ENCODE peak calls at places on chromosome 7, in six cellular contexts. One of them, this sample, is unnamed.

GRCh38 chr7:22896917-22897316 is 74.3 kb upstream of the TOMM7 start:
- DNase-seq in lung: no peak
- DNase-seq in fibroblast of mammary gland: no peak
- DNase-seq in GM12864: no peak
- DNase-seq in BJ: no peak
- DNase-seq in B cell: no peak
- DNase-seq in this sample: no peak

GRCh38 chr7:17769918-17770317 is 170.4 kb downstream of the SNX13 start:
- DNase-seq in lung: peak; percentile 53
- DNase-seq in fibroblast of mammary gland: peak; percentile 81
- DNase-seq in GM12864: peak; percentile 39
- DNase-seq in BJ: no peak
- DNase-seq in B cell: peak; percentile 51
- DNase-seq in this sample: peak; percentile 55

GRCh38 chr7:30162622-30163124 is 27.9 kb downstream of the MTURN start:
- DNase-seq in lung: no peak
- DNase-seq in fibroblast of mammary gland: peak; percentile 77
- DNase-seq in GM12864: no peak
- DNase-seq in BJ: no peak
- DNase-seq in B cell: no peak
- DNase-seq in this sample: no peak

GRCh38 chr7:132161976-132162375 is 414.3 kb downstream of the PLXNA4 start:
- DNase-seq in lung: no peak
- DNase-seq in fibroblast of mammary gland: no peak
- DNase-seq in GM12864: no peak
- DNase-seq in BJ: no peak
- DNase-seq in B cell: no peak
- DNase-seq in this sample: no peak

GRCh38 chr7:83850037-83850619 is 201.2 kb upstream of the SEMA3E start:
- DNase-seq in lung: no peak
- DNase-seq in fibroblast of mammary gland: peak; percentile 5
- DNase-seq in GM12864: no peak
- DNase-seq in BJ: no peak
- DNase-seq in B cell: no peak
- DNase-seq in this sample: no peak

GRCh38 chr7:155136619-155137243 is 66.6 kb downstream of the HTR5A start:
- DNase-seq in lung: no peak
- DNase-seq in fibroblast of mammary gland: no peak
- DNase-seq in GM12864: no peak
- DNase-seq in BJ: no peak
- DNase-seq in B cell: no peak
- DNase-seq in this sample: no peak

GRCh38 chr7:39733881-39734571 is 110.7 kb downstream of the RALA start:
- DNase-seq in lung: no peak
- DNase-seq in fibroblast of mammary gland: peak; percentile 87
- DNase-seq in GM12864: no peak
- DNase-seq in BJ: peak; percentile 63
- DNase-seq in B cell: peak; percentile 62
- DNase-seq in this sample: no peak

GRCh38 chr7:35680403-35681013 is 14.4 kb downstream of the HERPUD2 start:
- DNase-seq in lung: no peak
- DNase-seq in fibroblast of mammary gland: no peak
- DNase-seq in GM12864: no peak
- DNase-seq in BJ: no peak
- DNase-seq in B cell: no peak
- DNase-seq in this sample: no peak

GRCh38 chr7:30171753-30172447 is 37.1 kb downstream of the MTURN start:
- DNase-seq in lung: no peak
- DNase-seq in fibroblast of mammary gland: peak; percentile 54
- DNase-seq in GM12864: no peak
- DNase-seq in BJ: no peak
- DNase-seq in B cell: no peak
- DNase-seq in this sample: no peak

GRCh38 chr7:126213876-126214275 is 1038.9 kb downstream of the GRM8 start:
- DNase-seq in lung: no peak
- DNase-seq in fibroblast of mammary gland: no peak
- DNase-seq in GM12864: no peak
- DNase-seq in BJ: no peak
- DNase-seq in B cell: no peak
- DNase-seq in this sample: no peak

GRCh38 chr7:45451636-45452035 is 122.5 kb upstream of the ADCY1 start:
- DNase-seq in lung: no peak
- DNase-seq in fibroblast of mammary gland: peak; percentile 36
- DNase-seq in GM12864: no peak
- DNase-seq in BJ: no peak
- DNase-seq in B cell: no peak
- DNase-seq in this sample: no peak

DNA sequence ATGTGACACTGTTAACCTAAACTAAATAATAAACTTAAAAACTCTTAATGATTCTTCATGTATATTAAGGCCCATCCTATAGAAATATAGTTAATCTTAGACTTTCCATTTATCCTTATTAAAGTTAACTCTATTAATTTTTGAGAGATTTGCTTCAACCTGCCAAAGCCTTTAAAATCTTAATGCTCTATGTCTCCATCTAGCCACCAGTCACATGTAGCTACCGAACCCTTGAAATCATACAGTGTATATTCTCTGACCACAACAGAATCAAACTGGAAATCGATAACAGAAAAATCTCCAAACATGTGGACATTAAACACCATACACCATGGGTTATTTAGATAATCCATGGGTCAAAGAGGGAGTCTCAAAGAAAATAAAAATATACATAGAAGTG is 51.9 kb downstream of the ASZ1 start:
- DNase-seq in lung: no peak
- DNase-seq in fibroblast of mammary gland: peak; percentile 21
- DNase-seq in GM12864: no peak
- DNase-seq in BJ: no peak
- DNase-seq in B cell: no peak
- DNase-seq in this sample: no peak
- TF ChIP-seq CTCF in lung: no peak
- TF ChIP-seq CTCF in fibroblast of mammary gland: peak; percentile 42
- TF ChIP-seq CTCF in GM12864: no peak
- TF ChIP-seq CTCF in BJ: peak; percentile 42
- TF ChIP-seq CTCF in B cell: no peak
- TF ChIP-seq CTCF in this sample: no peak

GRCh38 chr7:47446871-47447466 is 134.9 kb downstream of the TNS3 start:
- DNase-seq in lung: no peak
- DNase-seq in fibroblast of mammary gland: peak; percentile 26
- DNase-seq in GM12864: no peak
- DNase-seq in BJ: no peak
- DNase-seq in B cell: no peak
- DNase-seq in this sample: no peak

GRCh38 chr7:47443049-47443448 is 138.9 kb downstream of the TNS3 start:
- DNase-seq in lung: no peak
- DNase-seq in fibroblast of mammary gland: no peak
- DNase-seq in GM12864: no peak
- DNase-seq in BJ: no peak
- DNase-seq in B cell: no peak
- DNase-seq in this sample: no peak

GRCh38 chr7:47447621-47448349 is 134.1 kb downstream of the TNS3 start:
- DNase-seq in lung: no peak
- DNase-seq in fibroblast of mammary gland: no peak
- DNase-seq in GM12864: no peak
- DNase-seq in BJ: no peak
- DNase-seq in B cell: no peak
- DNase-seq in this sample: no peak

GRCh38 chr7:47441796-47442744 is 139.8 kb downstream of the TNS3 start:
- DNase-seq in lung: no peak
- DNase-seq in fibroblast of mammary gland: no peak
- DNase-seq in GM12864: no peak
- DNase-seq in BJ: no peak
- DNase-seq in B cell: no peak
- DNase-seq in this sample: no peak

GRCh38 chr7:47444376-47445098 is 137.4 kb downstream of the TNS3 start:
- DNase-seq in lung: no peak
- DNase-seq in fibroblast of mammary gland: peak; percentile 52
- DNase-seq in GM12864: no peak
- DNase-seq in BJ: no peak
- DNase-seq in B cell: peak; percentile 35
- DNase-seq in this sample: peak; percentile 48
- TF ChIP-seq CTCF in lung: no peak
- TF ChIP-seq CTCF in fibroblast of mammary gland: peak; percentile 69
- TF ChIP-seq CTCF in GM12864: peak; percentile 61
- TF ChIP-seq CTCF in BJ: peak; percentile 47
- TF ChIP-seq CTCF in B cell: peak; percentile 65
- TF ChIP-seq CTCF in this sample: peak; percentile 54

GRCh38 chr7:26441640-26442277 is 150.1 kb downstream of the SNX10 start:
- DNase-seq in lung: no peak
- DNase-seq in fibroblast of mammary gland: no peak
- DNase-seq in GM12864: no peak
- DNase-seq in BJ: no peak
- DNase-seq in B cell: no peak
- DNase-seq in this sample: no peak
- TF ChIP-seq CTCF in lung: no peak
- TF ChIP-seq CTCF in fibroblast of mammary gland: no peak
- TF ChIP-seq CTCF in GM12864: no peak
- TF ChIP-seq CTCF in BJ: no peak
- TF ChIP-seq CTCF in B cell: no peak
- TF ChIP-seq CTCF in this sample: no peak

GRCh38 chr7:140145709-140146108 is 31.1 kb downstream of the KDM7A start:
- DNase-seq in lung: no peak
- DNase-seq in fibroblast of mammary gland: no peak
- DNase-seq in GM12864: no peak
- DNase-seq in BJ: no peak
- DNase-seq in B cell: no peak
- DNase-seq in this sample: no peak

GRCh38 chr7:140143997-140144396 is 32.8 kb downstream of the KDM7A start:
- DNase-seq in lung: no peak
- DNase-seq in fibroblast of mammary gland: no peak
- DNase-seq in GM12864: no peak
- DNase-seq in BJ: no peak
- DNase-seq in B cell: no peak
- DNase-seq in this sample: no peak

GRCh38 chr7:140146574-140146973 is 30.2 kb downstream of the KDM7A start:
- DNase-seq in lung: no peak
- DNase-seq in fibroblast of mammary gland: no peak
- DNase-seq in GM12864: no peak
- DNase-seq in BJ: no peak
- DNase-seq in B cell: no peak
- DNase-seq in this sample: no peak

GRCh38 chr7:140142031-140142430 is 34.8 kb downstream of the KDM7A start:
- DNase-seq in lung: no peak
- DNase-seq in fibroblast of mammary gland: no peak
- DNase-seq in GM12864: no peak
- DNase-seq in BJ: no peak
- DNase-seq in B cell: no peak
- DNase-seq in this sample: no peak

GRCh38 chr7:140144821-140145220 is 32.0 kb downstream of the KDM7A start:
- DNase-seq in lung: no peak
- DNase-seq in fibroblast of mammary gland: no peak
- DNase-seq in GM12864: no peak
- DNase-seq in BJ: no peak
- DNase-seq in B cell: no peak
- DNase-seq in this sample: no peak
- TF ChIP-seq CTCF in lung: no peak
- TF ChIP-seq CTCF in fibroblast of mammary gland: no peak
- TF ChIP-seq CTCF in GM12864: no peak
- TF ChIP-seq CTCF in BJ: no peak
- TF ChIP-seq CTCF in B cell: no peak
- TF ChIP-seq CTCF in this sample: no peak

GRCh38 chr7:49243521-49243920 is 319.2 kb downstream of the CDC14C start:
- DNase-seq in lung: no peak
- DNase-seq in fibroblast of mammary gland: no peak
- DNase-seq in GM12864: no peak
- DNase-seq in BJ: no peak
- DNase-seq in B cell: no peak
- DNase-seq in this sample: no peak
- TF ChIP-seq CTCF in lung: no peak
- TF ChIP-seq CTCF in fibroblast of mammary gland: no peak
- TF ChIP-seq CTCF in GM12864: no peak
- TF ChIP-seq CTCF in BJ: no peak
- TF ChIP-seq CTCF in B cell: no peak
- TF ChIP-seq CTCF in this sample: no peak

DNA sequence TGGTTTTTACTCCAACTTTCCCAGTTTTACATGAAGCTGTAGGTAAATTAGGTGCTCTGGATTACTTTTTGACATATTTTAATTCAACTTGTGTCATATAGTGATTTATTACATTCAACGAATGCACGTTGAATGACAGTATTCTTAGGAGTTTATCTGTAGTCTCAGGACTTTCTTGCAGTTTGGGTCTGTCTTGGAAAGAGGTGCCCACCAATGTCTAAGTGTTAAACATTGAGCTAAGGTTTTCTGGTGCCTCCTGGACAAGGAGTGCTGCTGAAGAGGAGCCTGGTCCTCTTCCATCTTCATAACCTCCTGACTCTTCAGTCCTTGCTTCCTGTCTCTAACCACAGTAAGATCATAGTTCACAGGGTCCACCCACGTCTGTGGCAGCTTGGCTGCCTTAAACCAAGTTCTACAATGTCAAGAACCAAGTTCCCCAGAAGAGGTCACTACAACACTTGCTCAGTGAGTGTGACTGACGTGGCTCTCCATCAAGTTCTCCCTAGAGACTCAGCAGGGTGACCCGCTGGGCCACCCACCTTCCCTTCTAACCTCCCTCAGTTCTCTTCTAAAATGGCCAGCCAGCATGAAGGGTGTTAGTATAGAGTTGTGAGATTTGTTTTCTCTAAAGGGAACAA is 6.1 kb downstream of the NPY start:
- DNase-seq in lung: no peak
- DNase-seq in fibroblast of mammary gland: peak; percentile 62
- DNase-seq in GM12864: peak; percentile 73
- DNase-seq in BJ: no peak
- DNase-seq in B cell: peak; percentile 61
- DNase-seq in this sample: peak; percentile 85
- TF ChIP-seq CTCF in lung: peak; percentile 10
- TF ChIP-seq CTCF in fibroblast of mammary gland: peak; percentile 26
- TF ChIP-seq CTCF in GM12864: peak; percentile 77
- TF ChIP-seq CTCF in BJ: no peak
- TF ChIP-seq CTCF in B cell: peak; percentile 41
- TF ChIP-seq CTCF in this sample: peak; percentile 59

This sample was measured in GM20000.